ENCODE peak calls at places on chromosomes 13 and 19, in seven cellular contexts. J is WTC11, W is HEK293T, P is K562, G is H1, L is HCT116, Y is GM12878. F is an unnamed sample.

GRCh38 chr13:39036212-39036611 is 1.7 kb downstream of the PROSER1 start:
- DNase-seq in J (no peak), W (no peak), P (peak; percentile 29), G (no peak), L (no peak), Y (no peak), F (peak; percentile 25)

GRCh38 chr19:28334419-28334818 is 878.5 kb downstream of the UQCRFS1 start:
- DNase-seq in J (no peak), W (no peak), P (no peak), G (no peak), L (no peak), Y (no peak), F (no peak)

GRCh38 chr19:41801031-41801430 is 4.6 kb downstream of the CEACAM3 start:
- DNase-seq in J (no peak), W (no peak), P (no peak), G (no peak), L (no peak), Y (no peak), F (no peak)

GRCh38 chr19:18450934-18451836 is 13.3 kb upstream of the ISYNA1 start:
- DNase-seq in J (peak; percentile 95), W (peak; percentile 87), P (peak; percentile 87), G (peak; percentile 100), L (no peak), Y (no peak), F (peak; percentile 63)

GRCh38 chr19:441213-441823 is 19.5 kb downstream of the SHC2 start:
- DNase-seq in J (no peak), W (no peak), P (no peak), G (no peak), L (no peak), Y (no peak), F (no peak)

GRCh38 chr19:40322951-40323615 is 25.1 kb downstream of the C19orf47 start:
- DNase-seq in J (no peak), W (no peak), P (no peak), G (no peak), L (no peak), Y (no peak), F (no peak)

GRCh38 chr19:40366697-40367561 is 18.4 kb downstream of the PLD3 start:
- DNase-seq in J (peak; percentile 64), W (no peak), P (peak; percentile 78), G (peak; percentile 75), L (no peak), Y (no peak), F (no peak)

GRCh38 chr13:114004416-114005205 is 30.7 kb upstream of the C13orf46 start:
- DNase-seq in J (no peak), W (no peak), P (peak; percentile 93), G (no peak), L (no peak), Y (no peak), F (peak; percentile 12)

GRCh38 chr13:19845758-19846157 is 17.7 kb downstream of the ZMYM5 start:
- DNase-seq in J (no peak), W (peak; percentile 7), P (peak; percentile 55), G (no peak), L (peak; percentile 77), Y (no peak), F (peak; percentile 57)

GRCh38 chr13:35472308-35473008 is 4.0 kb downstream of the MAB21L1 start:
- DNase-seq in J (no peak), W (no peak), P (no peak), G (no peak), L (no peak), Y (no peak), F (no peak)

GRCh38 chr19:42255766-42256750 is 1.1 kb upstream of the ERF start:
- DNase-seq in J (no peak), W (peak; percentile 44), P (peak; percentile 54), G (no peak), L (no peak), Y (no peak), F (no peak)

GRCh38 chr13:91185294-91185863 is 162.1 kb upstream of the MIR17HG start:
- DNase-seq in J (no peak), W (peak; percentile 54), P (peak; percentile 28), G (no peak), L (peak; percentile 7), Y (no peak), F (peak; percentile 9)

GRCh38 chr13:81606074-81606473 is 1265.1 kb upstream of the SPRY2 start:
- DNase-seq in J (no peak), W (no peak), P (no peak), G (no peak), L (no peak), Y (no peak), F (no peak)

GRCh38 chr19:43525836-43526771 is 897 bp downstream of the ETHE1 start:
- DNase-seq in J (peak; percentile 33), W (no peak), P (no peak), G (peak; percentile 55), L (no peak), Y (no peak), F (no peak)

GRCh38 chr19:45474191-45474940 is 6.6 kb downstream of the FOSB start:
- DNase-seq in J (no peak), W (no peak), P (no peak), G (no peak), L (no peak), Y (no peak), F (no peak)
- TF ChIP-seq SP1 in J (no peak), W (no peak), P (no peak), G (no peak), L (no peak), Y (no peak), F (no peak)

GRCh38 chr19:50906217-50906616 is 5.0 kb downstream of the KLK4 start:
- DNase-seq in J (peak; percentile 83), W (peak; percentile 52), P (peak; percentile 67), G (peak; percentile 83), L (no peak), Y (no peak), F (peak; percentile 17)
- TF ChIP-seq SP1 in J (no peak), W (no peak), P (no peak), G (no peak), L (no peak), Y (no peak), F (no peak)

DNA sequence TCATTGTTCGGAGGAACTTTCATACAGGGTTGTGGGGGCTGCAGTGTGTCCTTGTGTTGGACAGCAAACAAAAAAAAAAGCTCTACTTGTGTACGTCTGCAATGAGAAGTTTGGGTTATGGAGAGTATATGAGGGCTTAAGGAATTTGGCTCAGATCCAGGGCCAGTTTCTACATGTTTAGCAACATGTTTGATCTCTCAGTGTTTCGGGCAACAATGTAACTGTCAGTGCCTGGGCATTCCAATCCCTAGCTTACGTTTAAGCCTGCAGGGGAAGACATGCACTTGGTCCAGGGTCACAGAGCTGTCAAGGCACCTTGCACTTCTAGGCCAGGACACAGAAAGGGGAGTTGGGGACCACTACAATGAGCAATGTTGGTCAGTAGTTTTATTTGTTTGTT is 13.9 kb downstream of the ZNF543 start:
- DNase-seq in J (no peak), W (no peak), P (no peak), G (no peak), L (no peak), Y (no peak), F (peak; percentile 29)
- TF ChIP-seq SP1 in J (no peak), W (no peak), P (no peak), G (no peak), L (no peak), Y (no peak), F (no peak)

GRCh38 chr19:12786149-12786870 is 5.0 kb upstream of the JUNB start:
- DNase-seq in J (no peak), W (no peak), P (no peak), G (no peak), L (no peak), Y (no peak), F (no peak)
- TF ChIP-seq SP1 in J (no peak), W (no peak), P (no peak), G (no peak), L (no peak), Y (no peak), F (no peak)

DNA sequence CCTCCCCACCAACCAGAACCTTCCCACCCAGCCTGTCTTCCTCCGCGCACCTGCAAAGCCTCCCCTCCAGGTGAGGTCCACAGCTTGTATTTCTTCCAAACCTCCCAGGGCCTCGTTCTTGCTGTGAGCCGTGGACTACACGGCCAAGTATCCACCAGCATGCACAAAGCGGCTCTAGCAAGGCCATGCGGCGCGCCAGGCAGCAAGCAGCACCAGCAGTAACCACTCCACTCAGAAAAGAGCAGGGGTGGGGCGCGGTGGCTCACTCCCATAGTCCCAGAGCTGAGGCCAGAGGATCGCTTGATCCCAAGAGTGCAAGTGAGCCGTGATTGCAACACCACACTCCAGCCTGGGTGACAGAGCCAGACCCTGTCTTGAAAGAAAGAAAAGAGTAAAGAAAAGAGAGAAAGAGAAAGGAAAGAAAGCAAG is 4.7 kb downstream of the CCDC8 start:
- DNase-seq in J (no peak), W (no peak), P (no peak), G (no peak), L (no peak), Y (no peak), F (peak; percentile 25)
- TF ChIP-seq SP1 in J (no peak), W (no peak), P (no peak), G (no peak), L (no peak), Y (no peak), F (no peak)

DNA sequence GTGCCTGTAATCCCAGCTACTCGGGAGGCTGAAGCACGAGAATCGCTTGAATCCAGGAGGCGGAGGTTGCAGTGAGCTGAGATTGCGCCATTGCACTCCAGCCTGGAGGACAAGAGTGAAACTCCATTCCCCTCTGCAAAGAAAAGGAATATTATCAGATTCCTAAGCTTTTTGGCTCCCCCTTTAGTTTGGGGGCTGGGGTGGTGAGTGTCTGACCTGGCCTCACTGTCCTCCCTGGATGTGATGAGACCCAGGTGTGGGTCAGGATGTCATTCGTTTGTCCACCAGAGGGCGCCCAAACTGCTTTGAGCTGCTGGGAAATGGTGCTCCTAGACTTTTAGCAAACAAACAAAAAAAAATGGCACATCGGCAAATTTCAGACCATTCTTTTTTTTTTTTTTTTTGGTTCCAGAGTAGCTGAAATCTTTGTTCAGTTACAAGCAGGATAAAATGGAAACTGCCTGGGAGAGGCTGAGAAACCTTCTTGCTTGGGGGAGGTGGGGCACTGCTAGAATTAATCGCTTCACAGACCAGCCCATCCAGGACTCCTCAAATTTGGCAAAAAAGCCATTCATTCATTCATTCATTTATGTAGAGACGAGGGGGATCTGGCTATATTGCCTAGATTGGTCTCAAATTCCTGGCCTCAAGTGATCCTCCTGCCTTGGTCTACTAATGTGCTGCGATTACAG is 29.4 kb downstream of the SPC24 start:
- DNase-seq in J (peak; percentile 87), W (peak; percentile 72), P (peak; percentile 81), G (peak; percentile 91), L (peak; percentile 39), Y (no peak), F (peak; percentile 67)
- TF ChIP-seq SP1 in J (no peak), W (no peak), P (no peak), G (no peak), L (no peak), Y (no peak), F (no peak)

DNA sequence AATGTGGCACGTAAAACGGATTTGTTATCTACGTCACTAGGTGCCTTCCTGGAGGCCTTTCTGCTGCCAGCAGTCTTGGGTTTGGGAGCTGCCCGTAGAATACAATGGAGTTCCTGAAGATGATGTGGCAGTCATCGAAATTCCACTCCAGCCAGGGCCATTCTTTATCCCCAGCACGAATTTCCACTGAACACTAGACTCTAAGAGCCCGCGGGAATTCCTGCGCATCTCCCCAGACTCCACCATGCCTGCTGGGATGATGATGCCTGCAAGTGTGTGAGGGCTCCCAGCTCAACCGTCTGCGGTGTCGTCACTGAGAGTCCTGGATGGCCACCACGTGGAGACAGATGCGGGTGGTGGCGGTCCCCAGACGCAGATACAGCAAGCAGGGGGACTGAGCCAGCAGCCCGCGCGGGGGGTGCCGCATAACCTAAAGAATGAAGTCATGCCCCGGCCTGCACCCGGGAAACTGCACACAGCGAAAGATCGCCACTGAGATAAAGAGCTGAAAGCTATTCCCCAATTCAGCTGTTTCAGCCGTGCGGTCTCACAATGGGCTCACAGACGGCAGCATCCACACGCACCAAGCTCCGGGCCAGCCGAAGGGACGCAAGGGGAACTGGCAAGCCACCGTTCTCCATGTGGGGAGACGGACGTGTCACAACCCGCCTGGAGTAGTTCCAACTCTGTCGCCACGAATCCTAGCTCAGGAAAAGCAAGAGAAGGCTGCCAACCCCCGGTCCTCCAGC is 41.1 kb downstream of the COL4A1 start:
- DNase-seq in J (no peak), W (no peak), P (no peak), G (peak; percentile 49), L (no peak), Y (no peak), F (no peak)
- TF ChIP-seq SP1 in J (no peak), W (no peak), P (no peak), G (no peak), L (no peak), Y (no peak), F (no peak)

F was measured in HepG2.